ENCODE peak calls at places on chromosome 4, in eight cellular contexts. P is substantia nigra; M is naive thymus-derived CD4-positive, alpha-beta T cell; I is suprapubic skin; Y is Peyer's patch; N is IMR-90; L is SK-N-SH; R is spleen. S is an unnamed sample.

GRCh38 chr4:154854362-154854761 is 73.3 kb downstream of the RBM46 start:
- DNase-seq in P (no peak), M (no peak), I (no peak), Y (no peak), N (peak), L (peak), R (no peak), S (peak)

GRCh38 chr4:113635739-113636437 is 125.7 kb downstream of the CAMK2D start:
- DNase-seq in P (no peak), M (no peak), I (no peak), Y (no peak), N (peak), L (no peak), R (no peak), S (peak)

GRCh38 chr4:183177001-183177400 is 77.9 kb downstream of the WWC2 start:
- DNase-seq in P (no peak), M (no peak), I (no peak), Y (no peak), N (no peak), L (no peak), R (no peak), S (no peak)

GRCh38 chr4:85475631-85476233 is 782 bp downstream of the ARHGAP24 start:
- DNase-seq in P (no peak), M (no peak), I (no peak), Y (peak), N (no peak), L (no peak), R (no peak), S (peak)

GRCh38 chr4:147582386-147583077 is 34.7 kb upstream of the TMEM184C start:
- DNase-seq in P (no peak), M (no peak), I (no peak), Y (no peak), N (peak), L (no peak), R (no peak), S (no peak)

GRCh38 chr4:13244342-13244905 is 239.7 kb downstream of the RAB28 start:
- DNase-seq in P (no peak), M (no peak), I (no peak), Y (no peak), N (no peak), L (no peak), R (no peak), S (no peak)

GRCh38 chr4:109301691-109302365 is 630 bp downstream of the COL25A1 start:
- DNase-seq in P (no peak), M (no peak), I (no peak), Y (no peak), N (no peak), L (peak), R (no peak), S (peak)

GRCh38 chr4:113908829-113909228 is 70.6 kb downstream of the ARSJ start:
- DNase-seq in P (no peak), M (no peak), I (no peak), Y (no peak), N (no peak), L (no peak), R (no peak), S (no peak)

GRCh38 chr4:75904086-75904485 is 1.8 kb upstream of the PPEF2 start:
- DNase-seq in P (no peak), M (no peak), I (no peak), Y (no peak), N (no peak), L (no peak), R (no peak), S (no peak)

GRCh38 chr4:41660350-41660749 is 88.2 kb downstream of the PHOX2B start:
- DNase-seq in P (no peak), M (no peak), I (no peak), Y (no peak), N (no peak), L (no peak), R (no peak), S (no peak)

GRCh38 chr4:139767585-139767984 is 102.0 kb downstream of the MGST2 start:
- DNase-seq in P (no peak), M (no peak), I (no peak), Y (no peak), N (no peak), L (no peak), R (no peak), S (no peak)

GRCh38 chr4:88976514-88977035 is 80.4 kb downstream of the FAM13A start:
- DNase-seq in P (no peak), M (no peak), I (no peak), Y (no peak), N (peak), L (no peak), R (no peak), S (no peak)

GRCh38 chr4:138300616-138301015 is 58.5 kb upstream of the SLC7A11 start:
- DNase-seq in P (no peak), M (no peak), I (no peak), Y (no peak), N (peak), L (no peak), R (no peak), S (no peak)

GRCh38 chr4:76035799-76036389 is at the start of gene CXCL11:
- DNase-seq in P (no peak), M (no peak), I (no peak), Y (no peak), N (peak), L (no peak), R (no peak), S (no peak)

GRCh38 chr4:40122941-40123340 is 66.3 kb downstream of the N4BP2 start:
- DNase-seq in P (no peak), M (no peak), I (no peak), Y (no peak), N (no peak), L (no peak), R (no peak), S (no peak)

GRCh38 chr4:113882668-113883067 is 96.8 kb downstream of the ARSJ start:
- DNase-seq in P (no peak), M (no peak), I (no peak), Y (no peak), N (peak), L (no peak), R (no peak), S (peak)

GRCh38 chr4:183165371-183165770 is 66.3 kb downstream of the WWC2 start:
- DNase-seq in P (no peak), M (no peak), I (no peak), Y (no peak), N (peak), L (no peak), R (no peak), S (peak)

GRCh38 chr4:75995727-75996126 is 5.0 kb upstream of the SDAD1 start:
- DNase-seq in P (no peak), M (peak), I (no peak), Y (no peak), N (peak), L (peak), R (no peak), S (peak)

GRCh38 chr4:112031712-112032328 is 113.4 kb upstream of the FAM241A start:
- DNase-seq in P (no peak), M (no peak), I (no peak), Y (no peak), N (peak), L (peak), R (no peak), S (peak)

GRCh38 chr4:105909699-105910340 is 14.5 kb downstream of the NPNT start:
- DNase-seq in P (no peak), M (no peak), I (no peak), Y (no peak), N (peak), L (no peak), R (no peak), S (no peak)

GRCh38 chr4:107838763-107839162 is 14.0 kb downstream of the SGMS2 start:
- DNase-seq in P (no peak), M (no peak), I (no peak), Y (no peak), N (peak), L (no peak), R (no peak), S (no peak)

GRCh38 chr4:160595646-160596045 is 1492.8 kb downstream of the RAPGEF2 start:
- DNase-seq in P (no peak), M (no peak), I (no peak), Y (no peak), N (no peak), L (no peak), R (no peak), S (no peak)

DNA sequence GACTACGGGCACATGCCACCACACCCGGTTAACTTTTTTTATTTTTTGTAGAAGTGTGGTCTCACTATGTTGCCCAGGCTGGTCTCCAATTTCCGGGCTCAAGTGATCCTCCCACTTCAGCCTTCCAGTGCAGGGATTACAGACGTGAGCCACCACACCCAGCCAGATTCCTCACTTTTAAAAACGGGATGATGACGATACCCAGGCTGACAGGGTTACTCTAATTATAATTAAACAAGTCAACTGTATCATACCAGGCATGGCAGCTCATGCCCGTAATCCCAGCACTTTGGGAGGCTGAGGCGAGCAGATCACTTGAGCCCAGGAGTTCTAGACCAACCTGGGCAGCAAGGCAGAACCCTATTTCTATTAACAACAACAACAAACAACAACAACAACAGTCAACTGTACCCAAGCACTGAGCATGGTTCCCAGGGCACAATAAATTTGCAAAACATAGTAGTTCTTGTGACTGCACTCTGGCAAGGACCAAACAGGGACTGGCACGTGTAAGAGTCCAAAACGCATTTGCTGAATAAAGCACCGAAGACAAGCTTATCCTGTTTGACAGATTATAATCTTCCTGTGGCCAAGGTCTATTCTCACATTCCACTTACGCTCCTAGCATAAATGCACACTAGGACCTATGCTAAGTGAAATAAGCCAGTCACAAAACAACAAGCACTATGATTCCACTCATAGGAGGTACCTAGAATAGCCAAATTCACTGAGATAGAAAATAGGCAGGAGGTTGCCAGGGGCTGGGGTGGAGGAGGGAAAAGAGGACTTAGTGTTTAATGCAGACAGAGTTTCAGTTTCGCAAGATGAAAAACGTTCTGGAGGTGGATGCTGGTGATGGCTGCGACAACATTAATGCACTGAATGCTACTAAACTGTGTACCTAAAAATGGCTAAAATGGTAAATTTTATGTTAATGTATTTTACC is 77.5 kb downstream of the IRF2 start:
- DNase-seq in P (no peak), M (no peak), I (no peak), Y (no peak), N (no peak), L (no peak), R (no peak), S (no peak)
- H3K27ac ChIP-seq in P (peak), M (no peak), I (no peak), Y (no peak), N (no peak), L (no peak), R (peak), S (no peak)

DNA sequence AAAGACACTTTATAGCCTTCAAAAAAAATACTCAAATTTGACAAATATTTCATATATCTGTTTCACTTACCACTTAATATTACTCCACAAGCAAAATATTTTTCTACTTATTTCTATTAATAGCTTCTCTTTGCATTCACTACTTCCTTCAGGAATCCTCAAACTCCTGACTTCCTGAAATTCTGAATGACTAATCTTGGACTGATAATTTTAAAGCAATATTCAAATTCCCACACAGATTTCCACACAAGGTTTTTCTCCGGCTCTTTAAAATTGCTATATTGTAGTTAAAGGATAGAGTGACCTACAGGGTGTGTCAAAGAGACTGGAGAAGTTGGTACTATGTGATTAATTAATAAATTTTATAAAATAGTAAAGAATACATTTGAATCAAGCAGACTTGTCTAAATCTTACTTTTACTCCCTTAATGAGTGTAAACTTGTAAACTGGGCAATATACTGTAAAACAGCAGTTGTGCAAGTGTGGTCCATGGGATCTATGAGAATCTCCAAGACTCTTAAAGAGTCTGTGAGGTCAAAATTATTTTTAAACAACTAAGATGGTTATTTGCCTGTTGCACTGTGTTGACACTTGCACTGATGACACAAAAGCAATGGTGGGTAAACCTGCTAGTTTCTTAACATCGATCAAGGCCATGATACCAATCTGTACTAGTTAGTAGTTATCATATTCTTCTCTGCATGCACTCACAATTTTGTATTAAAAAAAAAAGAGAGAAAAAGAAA is 44.5 kb downstream of the ANKRD17 start:
- DNase-seq in P (no peak), M (no peak), I (no peak), Y (no peak), N (peak), L (no peak), R (no peak), S (no peak)
- H3K27ac ChIP-seq in P (no peak), M (no peak), I (no peak), Y (no peak), N (no peak), L (peak), R (no peak), S (no peak)

DNA sequence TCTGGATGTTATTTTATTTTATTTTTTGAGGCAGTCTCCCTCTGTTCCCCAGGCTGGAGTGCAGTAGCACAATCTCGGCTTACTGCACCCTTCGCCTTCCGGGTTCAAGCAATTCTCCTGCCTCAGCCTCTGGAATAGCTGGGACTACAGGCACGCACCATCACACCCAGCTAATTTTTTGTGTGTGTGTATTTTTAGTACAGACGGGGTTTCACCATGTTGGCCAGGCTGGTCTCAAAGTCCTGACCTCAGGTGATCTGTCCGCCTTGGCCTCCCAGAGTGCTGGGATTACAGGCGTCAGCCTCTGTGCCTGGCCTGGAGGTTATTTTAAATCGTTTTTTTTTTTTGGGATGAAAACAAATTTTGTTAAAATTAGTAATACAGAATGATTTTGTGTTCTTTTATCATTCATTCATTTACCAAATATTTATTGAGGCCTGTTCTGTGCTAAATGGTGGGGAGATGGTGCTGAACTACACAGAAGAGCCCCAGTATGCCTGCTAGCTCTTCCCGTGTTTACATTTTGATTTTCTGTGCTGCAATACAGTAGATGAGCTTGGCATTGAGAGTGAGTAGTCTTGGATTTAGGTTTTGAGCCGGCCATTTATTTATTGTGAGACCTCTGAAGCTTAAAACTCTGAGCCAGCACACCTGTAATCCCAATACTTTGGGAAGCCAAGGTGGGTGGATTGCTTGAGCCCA is 22.7 kb downstream of the ADD1 start:
- DNase-seq in P (no peak), M (no peak), I (no peak), Y (no peak), N (no peak), L (no peak), R (no peak), S (no peak)
- H3K27ac ChIP-seq in P (peak), M (no peak), I (no peak), Y (no peak), N (no peak), L (no peak), R (no peak), S (peak)

GRCh38 chr4:185304541-185304940 is 91.2 kb downstream of the LRP2BP start:
- DNase-seq in P (no peak), M (no peak), I (no peak), Y (no peak), N (peak), L (no peak), R (no peak), S (no peak)
- H3K27ac ChIP-seq in P (no peak), M (no peak), I (no peak), Y (no peak), N (no peak), L (peak), R (no peak), S (no peak)

GRCh38 chr4:158783775-158784174 is 14.9 kb downstream of the FNIP2 start:
- DNase-seq in P (no peak), M (no peak), I (no peak), Y (no peak), N (peak), L (no peak), R (no peak), S (no peak)
- H3K27ac ChIP-seq in P (no peak), M (no peak), I (no peak), Y (no peak), N (peak), L (peak), R (no peak), S (peak)

GRCh38 chr4:24655971-24656370 is 71.6 kb upstream of the DHX15 start:
- DNase-seq in P (no peak), M (no peak), I (no peak), Y (no peak), N (no peak), L (no peak), R (no peak), S (peak)

GRCh38 chr4:24657768-24658617 is 73.6 kb upstream of the DHX15 start:
- DNase-seq in P (peak), M (no peak), I (no peak), Y (no peak), N (peak), L (no peak), R (no peak), S (peak)

GRCh38 chr4:24662065-24662464 is 77.7 kb upstream of the DHX15 start:
- DNase-seq in P (no peak), M (no peak), I (no peak), Y (no peak), N (no peak), L (no peak), R (no peak), S (peak)

GRCh38 chr4:24656906-24657305 is 72.6 kb upstream of the DHX15 start:
- DNase-seq in P (no peak), M (no peak), I (no peak), Y (no peak), N (no peak), L (no peak), R (no peak), S (no peak)

GRCh38 chr4:24659241-24659961 is 75.0 kb upstream of the DHX15 start:
- DNase-seq in P (peak), M (no peak), I (no peak), Y (no peak), N (no peak), L (no peak), R (no peak), S (no peak)
- H3K27ac ChIP-seq in P (peak), M (no peak), I (no peak), Y (no peak), N (peak), L (no peak), R (no peak), S (no peak)

DNA sequence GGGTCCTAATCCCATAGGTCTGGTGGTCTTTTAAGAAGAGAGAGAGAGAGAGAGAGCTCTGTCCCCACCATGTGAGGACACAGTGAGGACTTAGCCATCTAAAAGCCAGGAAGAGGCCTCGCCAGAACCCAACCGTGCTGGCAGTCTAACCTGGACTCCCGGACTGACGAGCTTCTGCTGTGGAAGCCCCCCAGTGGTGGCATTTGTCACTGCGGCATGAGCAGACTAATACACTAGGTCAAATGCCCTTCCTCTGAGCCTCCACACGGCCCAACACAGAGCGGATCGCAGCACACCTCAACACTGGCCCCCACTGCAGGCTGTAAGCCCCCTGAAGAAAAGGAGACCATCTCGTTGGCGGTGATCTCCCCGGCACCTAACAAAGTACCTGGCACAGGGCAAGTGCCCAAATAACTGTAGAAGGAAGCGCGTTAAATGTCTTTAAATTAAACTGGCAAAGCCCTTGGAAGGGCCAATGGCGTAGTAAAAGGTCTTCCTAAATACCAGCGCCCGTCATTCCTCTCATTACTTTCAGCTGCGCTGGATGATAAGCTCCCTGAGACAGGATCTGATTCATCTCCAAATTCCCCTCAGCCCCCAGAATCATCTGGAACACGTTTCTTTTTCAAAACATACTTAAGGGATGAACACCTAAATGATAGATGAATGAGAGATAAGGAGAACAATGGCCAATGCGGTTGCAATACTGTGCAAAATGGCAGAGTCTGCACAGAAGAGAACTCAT is 95.2 kb downstream of the AFAP1 start:
- DNase-seq in P (no peak), M (peak), I (peak), Y (peak), N (peak), L (peak), R (no peak), S (peak)
- H3K27ac ChIP-seq in P (no peak), M (no peak), I (no peak), Y (peak), N (peak), L (peak), R (no peak), S (no peak)

DNA sequence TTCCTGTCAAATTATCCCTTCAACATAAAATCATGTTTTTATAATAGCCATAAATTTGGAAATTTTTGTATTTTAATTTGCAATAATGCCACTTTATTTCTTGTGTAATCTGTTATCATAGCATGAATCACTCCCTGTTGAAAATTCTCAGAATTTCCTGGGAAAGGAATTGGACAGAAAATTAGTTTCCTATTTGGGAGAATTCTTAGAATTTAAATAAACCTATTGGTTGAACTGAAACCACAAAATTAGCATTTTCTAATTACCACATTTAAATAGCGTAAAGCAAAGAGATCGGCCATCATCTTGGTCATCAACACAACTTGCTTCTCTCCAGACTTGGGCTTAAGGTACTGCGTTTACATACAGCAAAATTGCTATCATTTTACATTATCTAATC is at the start of gene CSN1S1:
- DNase-seq in P (no peak), M (no peak), I (no peak), Y (no peak), N (no peak), L (no peak), R (no peak), S (no peak)
- H3K27ac ChIP-seq in P (no peak), M (no peak), I (no peak), Y (no peak), N (no peak), L (no peak), R (no peak), S (no peak)

S was measured in cardiac muscle cell.